ENCODE peak calls at places on chromosomes 12 and 14, in seven cellular contexts. C, B, H, S, U, A and W are unnamed samples.

GRCh38 chr14:99121027-99121875 is 150.7 kb downstream of the BCL11B start:
- DNase-seq in C (peak; percentile 23), B (no peak), H (no peak), S (peak; percentile 19), U (no peak), A (no peak), W (peak; percentile 38)

GRCh38 chr14:61503167-61503801 is 181.9 kb downstream of the PRKCH start:
- DNase-seq in C (no peak), B (no peak), H (no peak), S (no peak), U (no peak), A (no peak), W (no peak)

GRCh38 chr14:22549304-22549962 is 39.6 kb downstream of the DAD1 start:
- DNase-seq in C (no peak), B (no peak), H (no peak), S (no peak), U (no peak), A (no peak), W (no peak)

GRCh38 chr12:3750616-3751015 is 2.3 kb downstream of the CRACR2A start:
- DNase-seq in C (no peak), B (no peak), H (no peak), S (no peak), U (no peak), A (no peak), W (no peak)

GRCh38 chr14:101584049-101584859 is 23.0 kb downstream of the DIO3 start:
- DNase-seq in C (no peak), B (peak; percentile 34), H (peak; percentile 44), S (no peak), U (no peak), A (no peak), W (no peak)

GRCh38 chr14:94312481-94313246 is 10.5 kb downstream of the SERPINA6 start:
- DNase-seq in C (no peak), B (no peak), H (no peak), S (peak; percentile 13), U (no peak), A (no peak), W (no peak)

GRCh38 chr12:68497702-68498101 is 113.0 kb upstream of the RAP1B start:
- DNase-seq in C (no peak), B (no peak), H (no peak), S (no peak), U (peak; percentile 90), A (peak; percentile 26), W (no peak)

GRCh38 chr12:122228092-122228491 is 2.2 kb upstream of the DIABLO start:
- DNase-seq in C (no peak), B (no peak), H (no peak), S (no peak), U (no peak), A (no peak), W (no peak)

GRCh38 chr14:94641632-94641955 is 29.4 kb downstream of the SERPINA3 start:
- DNase-seq in C (no peak), B (no peak), H (no peak), S (no peak), U (no peak), A (no peak), W (no peak)

GRCh38 chr14:38391334-38391733 is 135.4 kb upstream of the CLEC14A start:
- DNase-seq in C (no peak), B (no peak), H (no peak), S (no peak), U (peak; percentile 53), A (no peak), W (no peak)

GRCh38 chr12:103766028-103766427 is 75.0 kb downstream of the NT5DC3 start:
- DNase-seq in C (no peak), B (no peak), H (no peak), S (no peak), U (no peak), A (no peak), W (no peak)

GRCh38 chr12:132185698-132186097 is 41.4 kb downstream of the NOC4L start:
- DNase-seq in C (no peak), B (peak; percentile 9), H (no peak), S (no peak), U (no peak), A (no peak), W (no peak)

GRCh38 chr12:132186857-132187620 is 42.8 kb downstream of the NOC4L start:
- DNase-seq in C (no peak), B (peak; percentile 57), H (no peak), S (no peak), U (no peak), A (no peak), W (no peak)

GRCh38 chr12:132187646-132188450 is 43.6 kb downstream of the NOC4L start:
- DNase-seq in C (no peak), B (peak; percentile 72), H (no peak), S (no peak), U (no peak), A (no peak), W (no peak)

GRCh38 chr12:132188451-132189298 is 44.4 kb downstream of the NOC4L start:
- DNase-seq in C (no peak), B (peak; percentile 53), H (no peak), S (no peak), U (no peak), A (no peak), W (no peak)

GRCh38 chr12:132186208-132186856 is 42.1 kb downstream of the NOC4L start:
- DNase-seq in C (no peak), B (peak; percentile 25), H (no peak), S (no peak), U (no peak), A (no peak), W (no peak)
- H3K4me3 ChIP-seq in C (peak overlapping the region; percentile 17), B (no peak overlapping the region), H (no peak overlapping the region), S (no peak overlapping the region), U (no peak overlapping the region), A (no peak overlapping the region), W (no peak overlapping the region)

GRCh38 chr12:71166280-71166679 is 8.5 kb upstream of the TSPAN8 start:
- DNase-seq in C (no peak), B (peak; percentile 65), H (no peak), S (no peak), U (no peak), A (no peak), W (no peak)

GRCh38 chr12:71164877-71165197 is 7.0 kb upstream of the TSPAN8 start:
- DNase-seq in C (no peak), B (no peak), H (peak; percentile 72), S (no peak), U (no peak), A (no peak), W (no peak)

GRCh38 chr12:71170456-71170855 is 12.7 kb upstream of the TSPAN8 start:
- DNase-seq in C (no peak), B (no peak), H (no peak), S (no peak), U (no peak), A (no peak), W (no peak)

GRCh38 chr12:71166869-71167268 is 9.1 kb upstream of the TSPAN8 start:
- DNase-seq in C (no peak), B (no peak), H (no peak), S (no peak), U (no peak), A (no peak), W (no peak)

DNA sequence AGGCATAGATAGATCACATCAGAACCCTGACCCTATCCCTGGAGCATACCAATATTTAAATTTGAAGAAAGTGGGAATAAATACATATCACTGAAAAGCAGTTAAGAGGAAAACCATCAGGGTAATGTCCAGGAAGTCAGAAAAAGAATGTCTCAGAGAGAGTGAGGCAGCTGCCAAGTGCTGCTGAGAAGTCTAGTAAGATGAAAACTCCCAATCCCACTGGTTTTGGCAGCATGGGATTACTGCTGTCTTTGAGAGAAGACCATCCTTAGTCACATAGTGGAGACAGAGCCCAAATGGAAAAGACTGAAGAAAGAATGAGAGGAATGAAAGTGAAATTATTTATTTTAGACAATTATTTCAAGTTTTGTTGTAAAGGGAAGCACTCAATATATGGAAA is 11.5 kb upstream of the TSPAN8 start:
- DNase-seq in C (no peak), B (no peak), H (no peak), S (no peak), U (no peak), A (no peak), W (no peak)
- H3K27ac ChIP-seq in C (peak overlapping the region; percentile 38), B (no peak overlapping the region), H (no peak overlapping the region), S (no peak overlapping the region), U (no peak overlapping the region), A (no peak overlapping the region), W (no peak overlapping the region)

GRCh38 chr12:124745468-124745890 is 118.2 kb downstream of the SCARB1 start:
- DNase-seq in C (no peak), B (no peak), H (no peak), S (no peak), U (no peak), A (no peak), W (no peak)

GRCh38 chr12:124744659-124745467 is 118.8 kb downstream of the SCARB1 start:
- DNase-seq in C (no peak), B (no peak), H (no peak), S (no peak), U (no peak), A (no peak), W (no peak)

GRCh38 chr12:124747426-124748161 is 116.1 kb downstream of the SCARB1 start:
- DNase-seq in C (no peak), B (no peak), H (peak; percentile 73), S (no peak), U (peak; percentile 91), A (no peak), W (no peak)

GRCh38 chr12:124746649-124747425 is 116.8 kb downstream of the SCARB1 start:
- DNase-seq in C (no peak), B (no peak), H (no peak), S (no peak), U (no peak), A (no peak), W (no peak)

DNA sequence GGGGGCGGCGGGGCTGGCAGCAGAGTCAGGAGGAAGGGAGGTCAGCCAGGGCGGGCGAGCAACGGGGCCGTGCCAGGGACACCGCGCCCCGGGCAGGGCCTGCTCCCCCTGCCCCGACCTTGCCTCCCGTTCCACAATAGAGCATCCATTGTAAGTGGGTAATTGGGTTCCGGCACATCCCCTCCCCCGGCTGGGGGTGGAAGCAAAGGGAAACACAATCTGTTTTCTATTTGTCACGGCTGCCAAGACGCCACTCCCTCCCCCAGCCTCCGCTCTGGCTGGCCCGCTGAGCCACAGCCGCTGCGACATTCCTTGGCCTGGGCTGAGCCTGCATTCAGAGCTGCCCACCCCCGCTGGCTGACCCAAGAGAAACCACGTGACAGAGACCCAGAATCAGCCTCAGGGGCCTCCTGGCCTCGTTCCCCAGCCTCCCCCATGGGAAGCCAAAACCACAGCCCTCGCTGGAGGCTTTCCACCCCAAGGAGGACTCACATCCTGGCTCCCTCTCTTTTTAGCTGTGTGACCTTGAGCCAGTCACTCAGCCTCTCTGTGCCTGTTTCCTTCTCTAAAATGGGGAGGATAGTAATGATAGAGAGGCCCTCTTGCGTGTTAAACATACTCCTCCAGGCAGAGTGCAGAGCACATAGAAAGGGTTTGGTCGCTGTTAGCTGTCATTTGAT is 117.6 kb downstream of the SCARB1 start:
- DNase-seq in C (peak; percentile 93), B (peak; percentile 91), H (peak; percentile 90), S (peak; percentile 88), U (peak; percentile 90), A (no peak), W (peak; percentile 96)
- H3K4me3 ChIP-seq in C (no peak overlapping the region), B (no peak overlapping the region), H (no peak overlapping the region), S (no peak overlapping the region), U (no peak overlapping the region), A (no peak overlapping the region), W (no peak overlapping the region)

DNA sequence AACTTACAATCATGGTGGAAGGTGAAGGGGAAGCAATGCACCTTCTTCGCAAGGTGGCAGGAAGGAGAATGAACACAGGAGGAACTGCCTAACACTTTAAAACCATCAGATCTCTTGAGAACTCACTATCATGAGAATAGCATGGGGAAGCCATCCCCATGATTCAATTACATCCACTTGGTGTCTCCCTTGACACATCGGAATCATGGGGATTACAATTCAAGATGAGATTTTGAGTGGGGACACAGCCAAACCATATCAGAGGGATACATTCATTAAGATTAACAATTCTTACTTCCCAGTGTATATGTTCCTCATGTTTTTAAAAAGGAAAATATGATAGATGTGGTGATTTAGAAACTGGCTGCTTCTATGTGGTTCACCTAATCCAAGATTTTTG is 117.9 kb downstream of the PDE3A start:
- DNase-seq in C (no peak), B (no peak), H (no peak), S (no peak), U (no peak), A (no peak), W (no peak)
- H3K27ac ChIP-seq in C (no peak overlapping the region), B (no peak overlapping the region), H (no peak overlapping the region), S (no peak overlapping the region), U (no peak overlapping the region), A (no peak overlapping the region), W (no peak overlapping the region)